ENCODE peak calls at places on chromosome 21, in ten cellular contexts. M is GM23338, W is K562, H is Panc1, S is prostate gland, R is stomach, A is sigmoid colon, P is transverse colon, V is H1, X is spleen. E is an unnamed sample.

GRCh38 chr21:32771134-32771523 is 426 bp downstream of the PAXBP1 start:
- DNase-seq in M (peak), W (peak), H (no peak), S (peak), R (peak), A (peak), P (peak), V (no peak), X (peak), E (no peak)

GRCh38 chr21:28521932-28522826 is 470.5 kb downstream of the LTN1 start:
- DNase-seq in M (peak), W (no peak), H (no peak), S (no peak), R (no peak), A (no peak), P (no peak), V (peak), X (no peak), E (no peak)

GRCh38 chr21:34807146-34807880 is 138.5 kb downstream of the CLIC6 start:
- DNase-seq in M (no peak), W (no peak), H (peak), S (no peak), R (no peak), A (no peak), P (no peak), V (no peak), X (no peak), E (no peak)

GRCh38 chr21:32426592-32427051 is 14.1 kb downstream of the EVA1C start:
- DNase-seq in M (no peak), W (no peak), H (no peak), S (no peak), R (no peak), A (no peak), P (no peak), V (no peak), X (no peak), E (no peak)

GRCh38 chr21:29299046-29299905 is 554 bp downstream of the BACH1 start:
- DNase-seq in M (peak), W (peak), H (no peak), S (peak), R (peak), A (peak), P (peak), V (no peak), X (peak), E (peak)

GRCh38 chr21:34593423-34593822 is 21.5 kb downstream of the RCAN1 start:
- DNase-seq in M (no peak), W (no peak), H (no peak), S (no peak), R (peak), A (no peak), P (no peak), V (no peak), X (no peak), E (no peak)

GRCh38 chr21:18985584-18985983 is 582.0 kb upstream of the TMPRSS15 start:
- DNase-seq in M (no peak), W (no peak), H (no peak), S (no peak), R (no peak), A (no peak), P (no peak), V (no peak), X (no peak), E (no peak)

GRCh38 chr21:37270576-37271365 is 3.6 kb upstream of the VPS26C start:
- DNase-seq in M (no peak), W (no peak), H (no peak), S (no peak), R (no peak), A (no peak), P (no peak), V (no peak), X (no peak), E (no peak)

GRCh38 chr21:35853321-35853922 is 206.9 kb downstream of the SETD4 start:
- DNase-seq in M (no peak), W (no peak), H (no peak), S (no peak), R (no peak), A (no peak), P (no peak), V (no peak), X (no peak), E (no peak)

GRCh38 chr21:22710725-22711124 is 1712.5 kb downstream of the NCAM2 start:
- DNase-seq in M (no peak), W (no peak), H (no peak), S (no peak), R (no peak), A (no peak), P (no peak), V (no peak), X (no peak), E (no peak)

GRCh38 chr21:31733521-31734149 is 1.7 kb upstream of the SCAF4 start:
- DNase-seq in M (no peak), W (no peak), H (no peak), S (no peak), R (no peak), A (no peak), P (no peak), V (no peak), X (no peak), E (no peak)

GRCh38 chr21:38945536-38946245 is 140.0 kb downstream of the ETS2 start:
- DNase-seq in M (peak), W (no peak), H (no peak), S (no peak), R (no peak), A (no peak), P (no peak), V (peak), X (no peak), E (no peak)

GRCh38 chr21:31205412-31205811 is 138.6 kb downstream of the TIAM1 start:
- DNase-seq in M (no peak), W (no peak), H (no peak), S (no peak), R (no peak), A (no peak), P (no peak), V (no peak), X (no peak), E (no peak)

GRCh38 chr21:35559881-35560280 is 500.4 kb downstream of the SETD4 start:
- DNase-seq in M (no peak), W (no peak), H (no peak), S (no peak), R (no peak), A (no peak), P (no peak), V (no peak), X (no peak), E (no peak)

GRCh38 chr21:23936224-23936623 is 1671.1 kb downstream of the MRPL39 start:
- DNase-seq in M (peak), W (peak), H (no peak), S (no peak), R (no peak), A (no peak), P (no peak), V (no peak), X (no peak), E (no peak)

GRCh38 chr21:43815107-43815742 is 25.8 kb downstream of the RRP1 start:
- DNase-seq in M (peak), W (peak), H (no peak), S (no peak), R (no peak), A (no peak), P (no peak), V (no peak), X (no peak), E (no peak)

GRCh38 chr21:39613029-39613934 is 542 bp downstream of the B3GALT5 start:
- DNase-seq in M (no peak), W (no peak), H (no peak), S (no peak), R (no peak), A (no peak), P (no peak), V (no peak), X (no peak), E (peak)

GRCh38 chr21:29102791-29103257 is 27.6 kb upstream of the MAP3K7CL start:
- DNase-seq in M (no peak), W (no peak), H (no peak), S (no peak), R (no peak), A (no peak), P (no peak), V (no peak), X (no peak), E (no peak)

GRCh38 chr21:35195232-35195631 is 146.1 kb upstream of the RUNX1 start:
- DNase-seq in M (no peak), W (no peak), H (no peak), S (no peak), R (no peak), A (no peak), P (no peak), V (no peak), X (no peak), E (no peak)

GRCh38 chr21:32702702-32703101 is 25.1 kb downstream of the SYNJ1 start:
- DNase-seq in M (no peak), W (no peak), H (no peak), S (no peak), R (no peak), A (no peak), P (no peak), V (no peak), X (no peak), E (no peak)

GRCh38 chr21:28675265-28676041 is 317.2 kb downstream of the LTN1 start:
- DNase-seq in M (no peak), W (no peak), H (no peak), S (no peak), R (no peak), A (no peak), P (no peak), V (no peak), X (no peak), E (no peak)

GRCh38 chr21:34073749-34074282 is 438 bp downstream of the MRPS6 start:
- DNase-seq in M (peak), W (peak), H (no peak), S (peak), R (peak), A (peak), P (peak), V (no peak), X (peak), E (no peak)

GRCh38 chr21:34037446-34037845 is 35.9 kb upstream of the MRPS6 start:
- DNase-seq in M (no peak), W (no peak), H (no peak), S (no peak), R (no peak), A (no peak), P (no peak), V (no peak), X (no peak), E (no peak)

GRCh38 chr21:9759972-9760371 is 761.4 kb upstream of the TPTE start:
- DNase-seq in M (no peak), W (no peak), H (no peak), S (no peak), R (no peak), A (no peak), P (no peak), V (no peak), X (no peak), E (peak)

GRCh38 chr21:31855180-31855579 is 17.6 kb upstream of the HUNK start:
- DNase-seq in M (no peak), W (no peak), H (no peak), S (no peak), R (no peak), A (no peak), P (no peak), V (no peak), X (no peak), E (no peak)

GRCh38 chr21:36186506-36187399 is 30.1 kb downstream of the DOP1B start:
- DNase-seq in M (no peak), W (no peak), H (no peak), S (no peak), R (no peak), A (no peak), P (no peak), V (no peak), X (peak), E (no peak)

GRCh38 chr21:41428847-41429246 is 2.8 kb downstream of the MX1 start:
- DNase-seq in M (no peak), W (no peak), H (no peak), S (no peak), R (no peak), A (no peak), P (no peak), V (no peak), X (no peak), E (peak)
- TF ChIP-seq POLR2AphosphoS5 in M (no peak), W (no peak), H (no peak), S (no peak), R (no peak), A (no peak), P (no peak), V (no peak), X (no peak), E (no peak)

GRCh38 chr21:46295177-46295711 is 9.1 kb downstream of the YBEY start:
- DNase-seq in M (peak), W (peak), H (no peak), S (no peak), R (no peak), A (no peak), P (no peak), V (no peak), X (no peak), E (no peak)
- H3K27ac ChIP-seq in M (no peak), W (peak), H (peak), S (no peak), R (peak), A (peak), P (no peak), V (no peak), X (no peak), E (peak)

DNA sequence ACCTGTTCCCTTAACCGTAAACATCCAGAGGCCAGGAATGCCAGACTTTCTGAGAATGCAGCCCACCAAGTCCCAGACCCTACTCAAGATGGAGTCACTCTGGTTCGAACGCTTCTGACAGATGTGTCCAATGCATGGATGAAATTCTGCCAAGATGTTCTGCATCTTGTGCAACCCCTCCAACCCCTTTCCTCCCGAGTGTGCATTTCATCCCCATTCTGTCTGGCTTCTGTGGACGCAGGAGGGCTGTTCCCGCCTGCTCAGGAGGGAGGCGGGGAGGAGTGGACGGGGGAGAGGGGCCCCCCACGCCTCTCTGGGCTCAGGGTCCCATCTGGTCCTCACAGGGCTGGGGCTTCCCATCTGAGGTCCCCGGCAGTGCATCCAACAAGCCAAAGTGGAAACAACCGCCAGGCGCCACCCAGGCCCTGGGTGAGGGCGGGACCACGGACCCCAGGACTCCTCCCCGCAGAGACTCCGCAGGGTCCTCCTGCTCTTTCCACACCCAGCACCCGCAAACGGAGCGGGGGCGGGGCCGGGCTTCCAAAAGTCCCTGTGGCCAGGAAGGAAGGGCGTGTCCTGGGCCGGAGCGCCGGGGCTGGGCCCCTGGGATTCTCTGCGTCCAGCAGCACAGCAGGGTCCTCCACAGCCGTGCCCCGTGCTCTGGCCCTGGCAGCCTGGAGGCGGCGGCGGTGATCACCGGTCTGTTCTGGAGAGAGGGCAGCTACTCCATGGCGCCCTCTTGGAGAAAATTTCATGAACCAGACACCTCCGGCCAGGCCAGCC is 27.7 kb upstream of the SUMO3 start:
- DNase-seq in M (peak), W (peak), H (no peak), S (no peak), R (peak), A (peak), P (peak), V (peak), X (peak), E (peak)
- TF ChIP-seq POLR2AphosphoS5 in M (peak), W (no peak), H (peak), S (no peak), R (peak), A (no peak), P (no peak), V (no peak), X (peak), E (no peak)

GRCh38 chr21:26096972-26097371 is 73.6 kb downstream of the APP start:
- DNase-seq in M (no peak), W (no peak), H (no peak), S (no peak), R (no peak), A (no peak), P (no peak), V (no peak), X (no peak), E (no peak)
- H3K27ac ChIP-seq in M (peak), W (no peak), H (no peak), S (no peak), R (no peak), A (no peak), P (no peak), V (no peak), X (no peak), E (no peak)

GRCh38 chr21:46323710-46324389 is at the start of the genes C21orf58 and PCNT:
- DNase-seq in M (peak), W (peak), H (peak), S (peak), R (peak), A (peak), P (peak), V (peak), X (peak), E (peak)
- TF ChIP-seq POLR2AphosphoS5 in M (peak), W (peak), H (peak), S (peak), R (peak), A (peak), P (peak), V (peak), X (peak), E (peak)

GRCh38 chr21:27110956-27111355 is 144.1 kb upstream of the ADAMTS5 start:
- DNase-seq in M (no peak), W (no peak), H (no peak), S (no peak), R (no peak), A (no peak), P (no peak), V (no peak), X (no peak), E (no peak)
- H3K27ac ChIP-seq in M (no peak), W (no peak), H (no peak), S (no peak), R (no peak), A (no peak), P (no peak), V (no peak), X (no peak), E (no peak)

DNA sequence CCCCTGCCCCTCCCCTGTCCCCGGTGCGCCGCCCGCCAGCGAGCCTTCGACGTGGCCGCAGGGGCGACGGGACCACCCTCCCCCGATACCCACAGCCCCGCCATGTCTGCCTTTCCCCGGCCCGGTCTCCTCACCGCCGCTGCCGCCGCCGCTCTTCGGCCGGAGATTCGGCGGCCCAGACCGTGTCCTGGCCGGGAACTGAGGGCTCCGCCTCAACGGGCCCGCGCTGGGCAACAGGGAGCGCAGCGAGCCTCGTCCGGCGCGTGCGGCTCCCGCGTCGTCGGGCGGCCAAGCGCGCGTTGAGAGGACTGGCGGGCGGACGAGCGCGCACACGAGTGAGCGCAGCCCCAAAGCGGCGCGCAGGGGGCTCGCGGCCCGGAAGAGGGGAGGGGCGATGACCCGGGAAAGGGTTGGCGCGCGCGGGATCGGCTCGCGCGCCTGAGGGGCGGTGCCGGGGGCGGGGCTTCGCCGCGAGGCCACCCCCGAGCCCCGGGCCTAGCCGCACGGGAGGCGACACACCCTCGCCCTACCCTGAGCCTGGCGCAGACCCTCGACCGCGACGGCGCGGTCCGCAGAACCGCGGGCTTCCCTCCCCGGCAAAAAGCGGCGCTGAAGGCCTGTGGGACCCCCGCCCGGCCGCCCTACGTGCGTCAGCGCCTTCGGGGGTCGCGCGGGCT is at the start of gene BTG3:
- DNase-seq in M (peak), W (peak), H (no peak), S (peak), R (peak), A (peak), P (peak), V (peak), X (peak), E (no peak)
- TF ChIP-seq POLR2AphosphoS5 in M (peak), W (peak), H (no peak), S (peak), R (peak), A (peak), P (peak), V (peak), X (peak), E (peak)

GRCh38 chr21:14263879-14264278 is 47.9 kb downstream of the RBM11 start:
- DNase-seq in M (no peak), W (peak), H (no peak), S (no peak), R (no peak), A (no peak), P (no peak), V (no peak), X (no peak), E (no peak)

GRCh38 chr21:14259669-14260458 is 43.9 kb downstream of the RBM11 start:
- DNase-seq in M (peak), W (peak), H (peak), S (no peak), R (no peak), A (no peak), P (no peak), V (no peak), X (no peak), E (no peak)

GRCh38 chr21:14260459-14260764 is 44.5 kb downstream of the RBM11 start:
- DNase-seq in M (no peak), W (no peak), H (no peak), S (no peak), R (no peak), A (no peak), P (no peak), V (no peak), X (no peak), E (no peak)

GRCh38 chr21:14267071-14267470 is 51.1 kb downstream of the RBM11 start:
- DNase-seq in M (no peak), W (no peak), H (no peak), S (no peak), R (no peak), A (no peak), P (no peak), V (no peak), X (no peak), E (no peak)

GRCh38 chr21:14262039-14262438 is 46.1 kb downstream of the RBM11 start:
- DNase-seq in M (no peak), W (no peak), H (no peak), S (no peak), R (no peak), A (no peak), P (no peak), V (no peak), X (no peak), E (no peak)
- H3K27ac ChIP-seq in M (no peak), W (no peak), H (no peak), S (no peak), R (no peak), A (no peak), P (no peak), V (no peak), X (no peak), E (no peak)

DNA sequence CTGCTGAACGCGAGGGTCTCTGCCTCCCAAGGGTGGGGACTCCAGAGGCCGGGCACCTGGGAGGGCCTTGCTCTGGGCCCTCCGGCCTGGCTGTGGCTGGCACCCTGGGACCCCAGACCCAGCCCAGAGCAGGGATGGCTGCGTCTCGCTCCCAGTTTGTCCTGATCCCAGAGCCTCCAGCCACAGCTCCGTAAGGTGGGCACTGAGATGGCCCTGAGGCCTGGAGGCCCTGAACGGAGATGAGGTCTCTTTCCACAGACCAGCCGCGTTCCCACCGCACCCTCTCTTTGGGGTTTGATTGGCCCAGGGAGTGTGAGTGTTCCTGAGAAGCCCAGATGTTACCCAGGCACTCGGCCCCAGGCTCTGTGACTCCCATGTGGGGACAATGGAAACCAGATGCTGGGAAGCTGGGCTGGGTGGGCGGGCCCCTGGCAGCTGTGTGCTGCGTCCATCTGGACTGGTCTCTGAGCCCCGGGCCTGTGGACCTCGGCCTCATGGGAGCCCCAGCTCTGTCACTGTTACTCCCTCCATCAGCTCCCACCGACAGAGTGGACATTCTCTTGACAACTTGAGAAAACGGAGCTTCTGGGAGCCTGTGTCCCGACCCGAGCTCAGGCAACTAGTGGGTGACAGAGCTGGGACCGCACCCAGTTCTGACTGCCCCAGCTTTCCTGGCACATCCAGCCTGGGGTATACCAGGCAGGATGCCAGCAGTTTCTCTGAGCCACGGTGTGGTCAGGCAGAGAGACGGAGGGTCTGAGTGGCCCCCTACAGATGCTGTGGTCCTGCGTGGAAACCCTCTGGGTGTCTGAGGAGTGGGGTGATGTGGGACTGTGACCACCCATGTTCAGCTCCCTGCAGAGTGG is 9.8 kb upstream of the COL6A1 start:
- DNase-seq in M (peak), W (no peak), H (no peak), S (no peak), R (no peak), A (peak), P (peak), V (no peak), X (peak), E (no peak)
- TF ChIP-seq POLR2AphosphoS5 in M (no peak), W (no peak), H (no peak), S (no peak), R (no peak), A (peak), P (peak), V (no peak), X (no peak), E (peak)